ENCODE peak calls at places on chromosomes 13 and 19, in four cellular contexts. F is brain microvascular endothelial cell, C is AG04450, K is BE2C. M is an unnamed sample.

GRCh38 chr19:46615966-46616365 is 8.9 kb downstream of the PTGIR start:
- DNase-seq in F (no peak), C (no peak), K (peak), M (no peak)

GRCh38 chr13:40313269-40314200 is 352.9 kb downstream of the FOXO1 start:
- DNase-seq in F (no peak), C (no peak), K (no peak), M (no peak)

GRCh38 chr19:3506384-3507340 is 551 bp downstream of the FZR1 start:
- DNase-seq in F (peak), C (no peak), K (no peak), M (no peak)

GRCh38 chr13:51222510-51223283 is 499 bp downstream of the FAM124A start:
- DNase-seq in F (no peak), C (no peak), K (peak), M (no peak)

GRCh38 chr19:38412491-38412890 is 9.6 kb downstream of the FAM98C start:
- DNase-seq in F (no peak), C (no peak), K (no peak), M (no peak)

GRCh38 chr19:42284066-42284501 is 15.0 kb downstream of the CIC start:
- DNase-seq in F (no peak), C (peak), K (peak), M (no peak)

GRCh38 chr13:79402074-79402635 is 3.9 kb downstream of the RBM26 start:
- DNase-seq in F (no peak), C (no peak), K (no peak), M (no peak)

GRCh38 chr19:55350620-55351315 is 3.8 kb downstream of the COX6B2 start:
- DNase-seq in F (no peak), C (no peak), K (no peak), M (no peak)

GRCh38 chr19:13487985-13488384 is 18.3 kb downstream of the CACNA1A start:
- DNase-seq in F (no peak), C (no peak), K (no peak), M (no peak)

GRCh38 chr13:105908581-105908980 is 626.9 kb downstream of the EFNB2 start:
- DNase-seq in F (peak), C (no peak), K (no peak), M (no peak)

GRCh38 chr13:81031996-81032395 is 691.1 kb upstream of the SPRY2 start:
- DNase-seq in F (no peak), C (no peak), K (no peak), M (no peak)

GRCh38 chr19:41218615-41219507 is at the start of gene AXL:
- DNase-seq in F (peak), C (no peak), K (no peak), M (no peak)

GRCh38 chr13:25214371-25215252 is 42.5 kb upstream of the AMER2 start:
- DNase-seq in F (no peak), C (no peak), K (no peak), M (no peak)

GRCh38 chr19:902446-903226 is 9.4 kb downstream of the RNU6-9 start:
- DNase-seq in F (no peak), C (no peak), K (no peak), M (no peak)

GRCh38 chr13:53206455-53206854 is 177.8 kb downstream of the OLFM4 start:
- DNase-seq in F (no peak), C (no peak), K (no peak), M (no peak)

GRCh38 chr19:56639217-56639616 is 3.7 kb upstream of the SMIM17 start:
- DNase-seq in F (no peak), C (no peak), K (no peak), M (no peak)

GRCh38 chr19:15025237-15025636 is 24.0 kb upstream of the CASP14 start:
- DNase-seq in F (no peak), C (no peak), K (no peak), M (no peak)

GRCh38 chr19:7970716-7971448 is 27.4 kb upstream of the TIMM44 start:
- DNase-seq in F (peak), C (no peak), K (peak), M (peak)

GRCh38 chr19:40219721-40220276 is 1.6 kb upstream of the TTC9B start:
- DNase-seq in F (peak), C (no peak), K (peak), M (no peak)

GRCh38 chr19:38564981-38565685 is 52.6 kb downstream of the MAP4K1 start:
- DNase-seq in F (no peak), C (no peak), K (peak), M (no peak)

GRCh38 chr13:109761695-109762094 is 24.7 kb downstream of the IRS2 start:
- DNase-seq in F (no peak), C (no peak), K (no peak), M (no peak)

GRCh38 chr13:59710416-59710815 is 453.3 kb downstream of the DIAPH3 start:
- DNase-seq in F (no peak), C (no peak), K (no peak), M (no peak)

GRCh38 chr13:74067818-74068217 is 66.4 kb downstream of the KLF12 start:
- DNase-seq in F (no peak), C (no peak), K (no peak), M (no peak)

GRCh38 chr13:35768126-35768525 is 291.6 kb upstream of the MAB21L1 start:
- DNase-seq in F (no peak), C (no peak), K (no peak), M (no peak)

GRCh38 chr19:38467541-38468525 is 34.3 kb downstream of the RYR1 start:
- DNase-seq in F (no peak), C (no peak), K (no peak), M (no peak)

GRCh38 chr19:56333506-56333905 is 18.9 kb upstream of the ZSCAN5A start:
- DNase-seq in F (peak), C (peak), K (peak), M (no peak)

GRCh38 chr19:52566588-52566987 is 3.5 kb upstream of the ZNF701 start:
- DNase-seq in F (no peak), C (peak), K (no peak), M (no peak)

GRCh38 chr19:57903298-57904174 is 12.9 kb downstream of the ZNF417 start:
- DNase-seq in F (no peak), C (no peak), K (no peak), M (no peak)

GRCh38 chr13:21741396-21741795 is 70.5 kb downstream of the FGF9 start:
- DNase-seq in F (no peak), C (no peak), K (no peak), M (no peak)

GRCh38 chr19:5369962-5370367 is 29.4 kb upstream of the PTPRS start:
- DNase-seq in F (peak), C (no peak), K (peak), M (no peak)

GRCh38 chr13:30647824-30648521 is 30.3 kb downstream of the USPL1 start:
- DNase-seq in F (no peak), C (no peak), K (no peak), M (no peak)

GRCh38 chr19:6772028-6772865 is at the start of gene VAV1:
- DNase-seq in F (no peak), C (no peak), K (no peak), M (no peak)

DNA sequence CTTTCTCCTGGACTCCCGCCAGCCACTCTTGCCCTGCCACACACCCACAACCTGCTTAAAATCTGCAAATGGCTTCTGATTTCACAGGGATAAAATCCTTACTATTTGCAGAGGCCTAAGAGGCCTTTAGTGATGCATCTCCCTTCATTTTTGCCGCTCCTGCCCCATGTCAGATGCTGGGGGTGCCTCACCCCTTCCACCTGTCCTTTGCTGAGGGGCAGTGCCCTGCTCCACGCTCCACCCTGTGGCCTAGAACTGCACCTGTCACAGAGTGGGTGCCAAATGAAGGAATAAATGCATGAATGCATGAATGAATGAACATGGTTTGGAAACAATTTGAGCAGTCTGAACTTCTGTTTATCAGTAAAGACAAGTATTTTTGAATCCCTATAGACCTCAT is 34.1 kb upstream of the UQCRFS1 start:
- DNase-seq in F (no peak), C (no peak), K (no peak), M (no peak)
- TF ChIP-seq CTCF in F (no peak), C (no peak), K (no peak), M (peak)

GRCh38 chr13:70795484-70795883 is 687.2 kb upstream of the KLHL1 start:
- DNase-seq in F (no peak), C (no peak), K (no peak), M (no peak)
- TF ChIP-seq CTCF in F (no peak), C (no peak), K (peak), M (peak)

GRCh38 chr19:2171349-2172145 is 7.8 kb downstream of the DOT1L start:
- DNase-seq in F (no peak), C (no peak), K (peak), M (no peak)
- TF ChIP-seq CTCF in F (peak), C (no peak), K (peak), M (peak)

GRCh38 chr13:76330756-76331155 is 555.4 kb downstream of the KCTD12 start:
- DNase-seq in F (no peak), C (no peak), K (no peak), M (no peak)
- TF ChIP-seq CTCF in F (no peak), C (no peak), K (no peak), M (no peak)

GRCh38 chr13:19153782-19154450 is 27.7 kb downstream of the TUBA3C start:
- DNase-seq in F (no peak), C (no peak), K (no peak), M (no peak)
- TF ChIP-seq CTCF in F (no peak), C (no peak), K (peak), M (no peak)

DNA sequence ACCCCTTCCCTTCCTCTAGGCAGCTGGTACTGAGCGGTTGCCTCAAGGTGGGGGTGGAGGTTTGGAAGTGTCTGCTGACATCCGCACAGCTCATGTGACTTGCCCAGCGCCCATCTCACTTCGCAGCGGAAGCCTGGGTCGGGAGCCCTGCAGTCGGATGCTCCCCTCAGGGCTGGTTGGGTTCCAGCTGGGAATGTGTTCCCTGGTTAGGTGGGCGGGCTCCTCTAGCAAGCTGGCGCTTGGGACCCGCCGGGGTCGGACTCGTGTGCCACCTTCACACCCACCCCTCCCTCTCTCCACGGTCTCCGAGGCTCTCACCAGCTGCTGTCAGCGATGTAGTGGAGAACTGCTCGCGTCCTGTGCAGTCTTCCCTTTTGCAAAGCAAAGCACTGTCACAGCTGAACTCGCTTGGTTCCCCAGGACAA is 10.2 kb downstream of the PPP1R37 start:
- DNase-seq in F (no peak), C (no peak), K (peak), M (no peak)
- TF ChIP-seq CTCF in F (no peak), C (no peak), K (no peak), M (no peak)

GRCh38 chr13:97629601-97630272 is 195.8 kb downstream of the RAP2A start:
- DNase-seq in F (no peak), C (no peak), K (no peak), M (no peak)

GRCh38 chr13:97627566-97627965 is 193.6 kb downstream of the RAP2A start:
- DNase-seq in F (peak), C (peak), K (peak), M (no peak)

GRCh38 chr13:97630725-97631124 is 196.8 kb downstream of the RAP2A start:
- DNase-seq in F (no peak), C (no peak), K (no peak), M (no peak)

GRCh38 chr13:97631158-97631557 is 197.2 kb downstream of the RAP2A start:
- DNase-seq in F (no peak), C (no peak), K (no peak), M (no peak)
- TF ChIP-seq CTCF in F (no peak), C (no peak), K (peak), M (no peak)

GRCh38 chr13:44120814-44121505 is 241.3 kb downstream of the LACC1 start:
- DNase-seq in F (no peak), C (no peak), K (no peak), M (no peak)

GRCh38 chr13:44129418-44129817 is 244.2 kb upstream of the SERP2 start:
- DNase-seq in F (no peak), C (no peak), K (no peak), M (no peak)

GRCh38 chr13:44131069-44131614 is 242.5 kb upstream of the SERP2 start:
- DNase-seq in F (no peak), C (no peak), K (no peak), M (no peak)

GRCh38 chr13:44128522-44128921 is 245.1 kb upstream of the SERP2 start:
- DNase-seq in F (no peak), C (no peak), K (no peak), M (no peak)

DNA sequence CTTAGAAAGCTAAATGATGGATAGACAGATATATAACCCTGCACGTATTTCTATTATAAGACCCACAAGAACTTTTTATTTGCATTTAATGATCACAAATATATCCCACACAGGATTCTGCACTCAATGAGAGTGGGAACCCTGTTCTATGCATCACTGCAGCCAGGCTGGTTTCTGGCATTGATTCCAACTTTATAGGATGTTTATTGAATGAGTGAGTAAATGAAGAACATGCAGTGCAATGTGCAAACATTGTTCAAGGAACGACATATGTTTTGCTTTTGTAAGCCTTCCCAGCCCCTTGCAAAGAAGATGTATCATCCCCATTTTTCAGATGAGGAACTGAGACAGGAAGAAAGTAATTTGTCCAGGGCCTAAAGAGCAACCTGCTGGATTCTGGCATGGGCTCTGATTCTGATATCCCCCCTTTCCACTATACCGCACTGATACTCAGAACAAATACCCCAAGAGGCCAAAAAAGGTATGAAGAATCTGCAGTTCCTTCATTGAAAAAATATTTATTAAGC is 246.3 kb downstream of the LACC1 start:
- DNase-seq in F (no peak), C (peak), K (no peak), M (no peak)
- TF ChIP-seq CTCF in F (no peak), C (no peak), K (no peak), M (no peak)